ENCODE peak calls at places on chromosome 9, in four cellular contexts. One of them, this sample, is unnamed.

GRCh38 chr9:14198544-14199510 is 115.1 kb downstream of the NFIB start:
- DNase-seq in OCI-LY7: no peak
- DNase-seq in MM.1S: no peak
- DNase-seq in CD8-positive, alpha-beta memory T cell: no peak
- DNase-seq in this sample: no peak

GRCh38 chr9:131382850-131383729 is 10.8 kb upstream of the PRRC2B start:
- DNase-seq in OCI-LY7: no peak
- DNase-seq in MM.1S: peak; percentile 40
- DNase-seq in CD8-positive, alpha-beta memory T cell: no peak
- DNase-seq in this sample: no peak

GRCh38 chr9:68678430-68678829 is 26.6 kb upstream of the PIP5K1B start:
- DNase-seq in OCI-LY7: peak; percentile 84
- DNase-seq in MM.1S: no peak
- DNase-seq in CD8-positive, alpha-beta memory T cell: no peak
- DNase-seq in this sample: no peak

GRCh38 chr9:38101423-38101822 is 32.4 kb upstream of the SHB start:
- DNase-seq in OCI-LY7: no peak
- DNase-seq in MM.1S: no peak
- DNase-seq in CD8-positive, alpha-beta memory T cell: no peak
- DNase-seq in this sample: no peak

GRCh38 chr9:111483419-111483861 is 743 bp downstream of the ECPAS start:
- DNase-seq in OCI-LY7: peak; percentile 62
- DNase-seq in MM.1S: peak; percentile 38
- DNase-seq in CD8-positive, alpha-beta memory T cell: peak; percentile 37
- DNase-seq in this sample: peak; percentile 31

GRCh38 chr9:22307013-22307711 is 139.5 kb upstream of the DMRTA1 start:
- DNase-seq in OCI-LY7: peak; percentile 60
- DNase-seq in MM.1S: peak; percentile 65
- DNase-seq in CD8-positive, alpha-beta memory T cell: no peak
- DNase-seq in this sample: no peak

GRCh38 chr9:115973241-115973640 is 180.3 kb upstream of the PAPPA start:
- DNase-seq in OCI-LY7: no peak
- DNase-seq in MM.1S: no peak
- DNase-seq in CD8-positive, alpha-beta memory T cell: no peak
- DNase-seq in this sample: no peak

GRCh38 chr9:278651-279050 is 64.0 kb downstream of the DOCK8 start:
- DNase-seq in OCI-LY7: no peak
- DNase-seq in MM.1S: no peak
- DNase-seq in CD8-positive, alpha-beta memory T cell: peak; percentile 31
- DNase-seq in this sample: no peak

GRCh38 chr9:110933350-110934001 is 104.8 kb downstream of the LPAR1 start:
- DNase-seq in OCI-LY7: no peak
- DNase-seq in MM.1S: peak; percentile 52
- DNase-seq in CD8-positive, alpha-beta memory T cell: no peak
- DNase-seq in this sample: no peak

GRCh38 chr9:130432362-130432761 is 12.4 kb upstream of the ASS1 start:
- DNase-seq in OCI-LY7: no peak
- DNase-seq in MM.1S: no peak
- DNase-seq in CD8-positive, alpha-beta memory T cell: no peak
- DNase-seq in this sample: no peak

GRCh38 chr9:104286792-104287191 is 192.7 kb downstream of the SMC2 start:
- DNase-seq in OCI-LY7: no peak
- DNase-seq in MM.1S: no peak
- DNase-seq in CD8-positive, alpha-beta memory T cell: no peak
- DNase-seq in this sample: no peak

GRCh38 chr9:38336341-38336740 is 56.2 kb upstream of the ALDH1B1 start:
- DNase-seq in OCI-LY7: no peak
- DNase-seq in MM.1S: no peak
- DNase-seq in CD8-positive, alpha-beta memory T cell: no peak
- DNase-seq in this sample: no peak

GRCh38 chr9:96556701-96557461 is 62.8 kb downstream of the CDC14B start:
- DNase-seq in OCI-LY7: no peak
- DNase-seq in MM.1S: no peak
- DNase-seq in CD8-positive, alpha-beta memory T cell: no peak
- DNase-seq in this sample: no peak

GRCh38 chr9:3874472-3875370 is 348.9 kb upstream of the RFX3 start:
- DNase-seq in OCI-LY7: no peak
- DNase-seq in MM.1S: no peak
- DNase-seq in CD8-positive, alpha-beta memory T cell: no peak
- DNase-seq in this sample: no peak

GRCh38 chr9:134434896-134435506 is 108.7 kb downstream of the RXRA start:
- DNase-seq in OCI-LY7: no peak
- DNase-seq in MM.1S: no peak
- DNase-seq in CD8-positive, alpha-beta memory T cell: no peak
- DNase-seq in this sample: no peak

GRCh38 chr9:124145903-124146575 is 111.7 kb upstream of the NEK6 start:
- DNase-seq in OCI-LY7: no peak
- DNase-seq in MM.1S: no peak
- DNase-seq in CD8-positive, alpha-beta memory T cell: no peak
- DNase-seq in this sample: no peak

GRCh38 chr9:81595887-81596558 is 93.3 kb downstream of the TLE1 start:
- DNase-seq in OCI-LY7: no peak
- DNase-seq in MM.1S: no peak
- DNase-seq in CD8-positive, alpha-beta memory T cell: no peak
- DNase-seq in this sample: no peak
- H3K36me3 ChIP-seq in OCI-LY7: no peaks in the 10 kb centered on the region
- H3K36me3 ChIP-seq in MM.1S: no peaks in the 10 kb centered on the region
- H3K36me3 ChIP-seq in CD8-positive, alpha-beta memory T cell: no peaks in the 10 kb centered on the region
- H3K36me3 ChIP-seq in this sample: peaks cover 67% of the 10 kb centered on the region

GRCh38 chr9:136528716-136529341 is 17.0 kb downstream of the NOTCH1 start:
- DNase-seq in OCI-LY7: no peak
- DNase-seq in MM.1S: no peak
- DNase-seq in CD8-positive, alpha-beta memory T cell: no peak
- DNase-seq in this sample: no peak
- H3K4me1 ChIP-seq in OCI-LY7: peaks cover 25% of the 10 kb centered on the region
- H3K4me1 ChIP-seq in MM.1S: no peaks in the 10 kb centered on the region
- H3K4me1 ChIP-seq in CD8-positive, alpha-beta memory T cell: peaks cover 56% of the 10 kb centered on the region
- H3K4me1 ChIP-seq in this sample: peaks cover 83% of the 10 kb centered on the region

DNA sequence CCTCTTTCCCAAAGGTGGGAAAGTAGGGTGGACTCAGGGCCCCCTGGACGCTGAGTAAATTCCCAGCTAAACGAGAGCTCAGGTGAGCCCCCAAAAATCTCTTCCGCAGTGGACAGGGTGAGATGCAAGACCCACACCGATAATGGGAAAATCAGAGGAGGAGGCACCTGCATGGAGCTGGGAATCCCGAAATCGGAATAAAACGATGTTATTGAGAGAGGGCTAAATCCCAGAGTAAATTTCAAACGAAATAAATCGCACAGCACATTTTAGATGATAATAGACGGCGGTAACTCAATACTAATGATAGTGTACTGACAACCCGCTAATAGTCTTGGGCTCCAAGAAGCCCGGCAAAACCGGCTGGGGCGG is 3.0 kb upstream of the BARHL1 start:
- DNase-seq in OCI-LY7: no peak
- DNase-seq in MM.1S: no peak
- DNase-seq in CD8-positive, alpha-beta memory T cell: no peak
- DNase-seq in this sample: no peak
- H3K36me3 ChIP-seq in OCI-LY7: no peaks in the 10 kb centered on the region
- H3K36me3 ChIP-seq in MM.1S: no peaks in the 10 kb centered on the region
- H3K36me3 ChIP-seq in CD8-positive, alpha-beta memory T cell: no peaks in the 10 kb centered on the region
- H3K36me3 ChIP-seq in this sample: no peaks in the 10 kb centered on the region

DNA sequence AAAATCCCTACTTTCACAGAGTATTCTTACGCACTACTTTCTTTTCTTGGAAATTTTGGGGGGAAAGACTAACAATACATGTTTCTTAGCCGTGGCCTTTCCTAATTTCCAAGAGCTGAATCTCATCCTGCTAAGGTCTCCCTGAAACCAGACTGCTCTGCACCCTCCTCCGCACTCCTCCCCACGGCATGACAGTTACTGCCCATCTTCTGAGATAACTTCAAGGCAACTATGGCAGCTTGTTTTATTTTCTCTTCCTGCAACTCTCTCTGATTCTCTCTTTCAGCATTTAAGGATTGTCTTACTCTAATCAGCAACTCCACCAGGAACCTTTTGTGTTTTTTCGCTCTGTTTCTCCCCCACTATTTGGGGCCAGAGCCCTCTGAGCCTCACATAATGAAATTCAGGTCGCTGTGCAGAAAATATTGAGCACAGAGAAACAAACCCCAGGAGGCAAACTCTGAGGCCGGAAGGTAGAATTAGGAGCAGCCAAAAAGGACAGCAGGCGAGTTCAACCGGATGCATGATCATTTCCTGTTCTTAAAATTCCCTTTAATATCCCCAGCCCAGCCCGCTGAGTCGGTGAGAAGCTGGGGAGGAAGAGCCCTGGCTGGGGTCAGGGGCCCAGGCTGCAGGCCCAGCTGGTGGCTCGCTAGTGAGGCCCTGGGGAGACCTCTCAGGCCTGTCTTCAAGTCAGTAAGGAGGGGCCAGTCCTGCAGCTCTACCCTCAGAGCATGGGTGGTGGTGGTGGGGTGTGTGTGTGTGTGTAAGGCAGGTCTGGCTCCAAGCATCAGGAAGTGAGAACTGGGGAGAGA is 213.6 kb upstream of the S1PR3 start:
- DNase-seq in OCI-LY7: peak; percentile 55
- DNase-seq in MM.1S: peak; percentile 51
- DNase-seq in CD8-positive, alpha-beta memory T cell: no peak
- DNase-seq in this sample: no peak
- H3K4me1 ChIP-seq in OCI-LY7: peaks cover 21% of the 10 kb centered on the region
- H3K4me1 ChIP-seq in MM.1S: peaks cover 17% of the 10 kb centered on the region
- H3K4me1 ChIP-seq in CD8-positive, alpha-beta memory T cell: no peaks in the 10 kb centered on the region
- H3K4me1 ChIP-seq in this sample: no peaks in the 10 kb centered on the region

GRCh38 chr9:108894225-108894997 is 32.3 kb downstream of the ACTL7A start:
- DNase-seq in OCI-LY7: no peak
- DNase-seq in MM.1S: no peak
- DNase-seq in CD8-positive, alpha-beta memory T cell: no peak
- DNase-seq in this sample: no peak

GRCh38 chr9:108897324-108898096 is 35.4 kb downstream of the ACTL7A start:
- DNase-seq in OCI-LY7: no peak
- DNase-seq in MM.1S: no peak
- DNase-seq in CD8-positive, alpha-beta memory T cell: no peak
- DNase-seq in this sample: no peak
- H3K36me3 ChIP-seq in OCI-LY7: peaks cover 97% of the 10 kb centered on the region
- H3K36me3 ChIP-seq in MM.1S: no peaks in the 10 kb centered on the region
- H3K36me3 ChIP-seq in CD8-positive, alpha-beta memory T cell: peaks cover 55% of the 10 kb centered on the region
- H3K36me3 ChIP-seq in this sample: peaks cover 36% of the 10 kb centered on the region

DNA sequence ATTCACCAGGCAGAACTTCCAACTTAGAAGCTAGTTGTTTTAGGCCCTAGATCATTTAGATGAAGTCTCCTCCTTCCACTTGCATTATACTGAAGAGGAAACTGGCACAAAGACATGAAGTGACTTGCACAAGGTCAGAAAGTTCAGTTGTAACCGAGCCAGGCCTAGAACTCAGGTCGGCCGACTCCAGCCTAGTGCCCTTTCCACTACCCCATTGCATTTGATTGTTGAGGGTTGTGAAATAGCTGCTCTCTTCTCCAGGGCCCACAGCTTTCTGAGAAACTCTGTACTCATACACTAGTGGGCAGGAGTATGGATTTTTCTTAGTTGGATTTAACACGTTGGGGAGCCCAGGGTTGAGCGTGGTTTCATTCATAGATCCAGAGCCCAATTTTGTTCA is 5.6 kb downstream of the ZNF462 start:
- DNase-seq in OCI-LY7: no peak
- DNase-seq in MM.1S: no peak
- DNase-seq in CD8-positive, alpha-beta memory T cell: no peak
- DNase-seq in this sample: no peak
- H3K4me1 ChIP-seq in OCI-LY7: no peaks in the 10 kb centered on the region
- H3K4me1 ChIP-seq in MM.1S: no peaks in the 10 kb centered on the region
- H3K4me1 ChIP-seq in CD8-positive, alpha-beta memory T cell: no peaks in the 10 kb centered on the region
- H3K4me1 ChIP-seq in this sample: peaks cover 85% of the 10 kb centered on the region

This sample was measured in esophagus squamous epithelium.